ENCODE peak calls at places on chromosome 16, in five cellular contexts. One of them, this sample, is unnamed.

GRCh38 chr16:27367463-27368357 is 34.3 kb upstream of the IL21R start:
- DNase-seq in cardiac muscle cell: peak; percentile 82
- DNase-seq in stomach: peak; percentile 80
- DNase-seq in ascending aorta: peak; percentile 87
- DNase-seq in gastrocnemius medialis: peak; percentile 32
- DNase-seq in this sample: peak; percentile 80

GRCh38 chr16:77905356-77905920 is 116.9 kb upstream of the CLEC3A start:
- DNase-seq in cardiac muscle cell: no peak
- DNase-seq in stomach: no peak
- DNase-seq in ascending aorta: no peak
- DNase-seq in gastrocnemius medialis: no peak
- DNase-seq in this sample: no peak

GRCh38 chr16:79436885-79437284 is 163.7 kb downstream of the MAF start:
- DNase-seq in cardiac muscle cell: no peak
- DNase-seq in stomach: no peak
- DNase-seq in ascending aorta: no peak
- DNase-seq in gastrocnemius medialis: no peak
- DNase-seq in this sample: no peak

GRCh38 chr16:68400083-68400923 is 48.0 kb downstream of the SMPD3 start:
- DNase-seq in cardiac muscle cell: no peak
- DNase-seq in stomach: no peak
- DNase-seq in ascending aorta: no peak
- DNase-seq in gastrocnemius medialis: no peak
- DNase-seq in this sample: no peak

GRCh38 chr16:2842340-2843000 is 12.4 kb downstream of the ZG16B start:
- DNase-seq in cardiac muscle cell: peak; percentile 54
- DNase-seq in stomach: peak; percentile 50
- DNase-seq in ascending aorta: peak; percentile 68
- DNase-seq in gastrocnemius medialis: no peak
- DNase-seq in this sample: peak; percentile 19

GRCh38 chr16:31484491-31485171 is 1.7 kb downstream of the SLC5A2 start:
- DNase-seq in cardiac muscle cell: peak; percentile 36
- DNase-seq in stomach: peak; percentile 74
- DNase-seq in ascending aorta: no peak
- DNase-seq in gastrocnemius medialis: no peak
- DNase-seq in this sample: no peak

GRCh38 chr16:25893332-25893731 is 201.6 kb downstream of the HS3ST4 start:
- DNase-seq in cardiac muscle cell: no peak
- DNase-seq in stomach: no peak
- DNase-seq in ascending aorta: no peak
- DNase-seq in gastrocnemius medialis: no peak
- DNase-seq in this sample: no peak

GRCh38 chr16:53080345-53081031 is 25.7 kb downstream of the CHD9 start:
- DNase-seq in cardiac muscle cell: peak; percentile 90
- DNase-seq in stomach: no peak
- DNase-seq in ascending aorta: peak; percentile 82
- DNase-seq in gastrocnemius medialis: no peak
- DNase-seq in this sample: no peak

GRCh38 chr16:70345840-70346239 is 863 bp upstream of the DDX19A start:
- DNase-seq in cardiac muscle cell: no peak
- DNase-seq in stomach: no peak
- DNase-seq in ascending aorta: no peak
- DNase-seq in gastrocnemius medialis: no peak
- DNase-seq in this sample: no peak

GRCh38 chr16:28821874-28822519 is 802 bp upstream of the ATXN2L start:
- DNase-seq in cardiac muscle cell: no peak
- DNase-seq in stomach: no peak
- DNase-seq in ascending aorta: no peak
- DNase-seq in gastrocnemius medialis: no peak
- DNase-seq in this sample: no peak

GRCh38 chr16:3945751-3946603 is 65.5 kb upstream of the CREBBP start:
- DNase-seq in cardiac muscle cell: peak; percentile 99
- DNase-seq in stomach: peak; percentile 60
- DNase-seq in ascending aorta: peak; percentile 88
- DNase-seq in gastrocnemius medialis: no peak
- DNase-seq in this sample: no peak

GRCh38 chr16:72467157-72467759 is 295.3 kb upstream of the PMFBP1 start:
- DNase-seq in cardiac muscle cell: peak; percentile 71
- DNase-seq in stomach: no peak
- DNase-seq in ascending aorta: no peak
- DNase-seq in gastrocnemius medialis: no peak
- DNase-seq in this sample: no peak

GRCh38 chr16:53865492-53865863 is 161.5 kb downstream of the FTO start:
- DNase-seq in cardiac muscle cell: peak; percentile 66
- DNase-seq in stomach: no peak
- DNase-seq in ascending aorta: no peak
- DNase-seq in gastrocnemius medialis: no peak
- DNase-seq in this sample: no peak

GRCh38 chr16:6861136-6861535 is 471.5 kb upstream of the RBFOX1 start:
- DNase-seq in cardiac muscle cell: no peak
- DNase-seq in stomach: no peak
- DNase-seq in ascending aorta: no peak
- DNase-seq in gastrocnemius medialis: no peak
- DNase-seq in this sample: no peak

GRCh38 chr16:529012-529575 is 1.6 kb downstream of the CAPN15 start:
- DNase-seq in cardiac muscle cell: no peak
- DNase-seq in stomach: no peak
- DNase-seq in ascending aorta: no peak
- DNase-seq in gastrocnemius medialis: no peak
- DNase-seq in this sample: no peak

GRCh38 chr16:58299757-58300349 is 5.0 kb upstream of the PRSS54 start:
- DNase-seq in cardiac muscle cell: peak; percentile 36
- DNase-seq in stomach: peak; percentile 32
- DNase-seq in ascending aorta: no peak
- DNase-seq in gastrocnemius medialis: no peak
- DNase-seq in this sample: no peak

GRCh38 chr16:30108059-30108855 is 5.1 kb downstream of the GDPD3 start:
- DNase-seq in cardiac muscle cell: no peak
- DNase-seq in stomach: no peak
- DNase-seq in ascending aorta: no peak
- DNase-seq in gastrocnemius medialis: no peak
- DNase-seq in this sample: no peak

GRCh38 chr16:66750279-66751134 is 902 bp downstream of the DYNC1LI2 start:
- DNase-seq in cardiac muscle cell: peak; percentile 9
- DNase-seq in stomach: no peak
- DNase-seq in ascending aorta: no peak
- DNase-seq in gastrocnemius medialis: no peak
- DNase-seq in this sample: no peak

GRCh38 chr16:8634991-8635736 is 13.7 kb downstream of the METTL22 start:
- DNase-seq in cardiac muscle cell: peak; percentile 46
- DNase-seq in stomach: no peak
- DNase-seq in ascending aorta: no peak
- DNase-seq in gastrocnemius medialis: no peak
- DNase-seq in this sample: no peak

GRCh38 chr16:12741176-12741575 is 62.5 kb downstream of the CPPED1 start:
- DNase-seq in cardiac muscle cell: no peak
- DNase-seq in stomach: no peak
- DNase-seq in ascending aorta: no peak
- DNase-seq in gastrocnemius medialis: no peak
- DNase-seq in this sample: no peak

GRCh38 chr16:56848955-56849689 is 15.9 kb upstream of the SLC12A3 start:
- DNase-seq in cardiac muscle cell: peak; percentile 69
- DNase-seq in stomach: no peak
- DNase-seq in ascending aorta: peak; percentile 55
- DNase-seq in gastrocnemius medialis: no peak
- DNase-seq in this sample: no peak

GRCh38 chr16:27547851-27548250 is 1.9 kb downstream of the GTF3C1 start:
- DNase-seq in cardiac muscle cell: no peak
- DNase-seq in stomach: no peak
- DNase-seq in ascending aorta: no peak
- DNase-seq in gastrocnemius medialis: no peak
- DNase-seq in this sample: no peak

GRCh38 chr16:3645504-3646347 is 8.8 kb upstream of the DNASE1 start:
- DNase-seq in cardiac muscle cell: peak; percentile 23
- DNase-seq in stomach: peak; percentile 17
- DNase-seq in ascending aorta: peak; percentile 42
- DNase-seq in gastrocnemius medialis: no peak
- DNase-seq in this sample: no peak

GRCh38 chr16:27174007-27174406 is 29.3 kb upstream of the KDM8 start:
- DNase-seq in cardiac muscle cell: no peak
- DNase-seq in stomach: no peak
- DNase-seq in ascending aorta: no peak
- DNase-seq in gastrocnemius medialis: no peak
- DNase-seq in this sample: peak; percentile 45

GRCh38 chr16:67199011-67199807 is at the start of gene ELMO3:
- DNase-seq in cardiac muscle cell: no peak
- DNase-seq in stomach: peak; percentile 86
- DNase-seq in ascending aorta: no peak
- DNase-seq in gastrocnemius medialis: no peak
- DNase-seq in this sample: no peak

GRCh38 chr16:66261826-66262225 is 104.7 kb upstream of the CDH5 start:
- DNase-seq in cardiac muscle cell: no peak
- DNase-seq in stomach: no peak
- DNase-seq in ascending aorta: no peak
- DNase-seq in gastrocnemius medialis: no peak
- DNase-seq in this sample: no peak

GRCh38 chr16:27311897-27312303 is 1.9 kb upstream of the IL4R start:
- DNase-seq in cardiac muscle cell: no peak
- DNase-seq in stomach: no peak
- DNase-seq in ascending aorta: peak; percentile 50
- DNase-seq in gastrocnemius medialis: no peak
- DNase-seq in this sample: no peak

GRCh38 chr16:57039148-57039812 is 49.9 kb downstream of the NLRC5 start:
- DNase-seq in cardiac muscle cell: peak; percentile 93
- DNase-seq in stomach: no peak
- DNase-seq in ascending aorta: no peak
- DNase-seq in gastrocnemius medialis: no peak
- DNase-seq in this sample: no peak

GRCh38 chr16:84732674-84733352 is 33.0 kb downstream of the USP10 start:
- DNase-seq in cardiac muscle cell: no peak
- DNase-seq in stomach: no peak
- DNase-seq in ascending aorta: no peak
- DNase-seq in gastrocnemius medialis: no peak
- DNase-seq in this sample: no peak

GRCh38 chr16:84728853-84729424 is 29.1 kb downstream of the USP10 start:
- DNase-seq in cardiac muscle cell: no peak
- DNase-seq in stomach: no peak
- DNase-seq in ascending aorta: no peak
- DNase-seq in gastrocnemius medialis: no peak
- DNase-seq in this sample: no peak

GRCh38 chr16:84726670-84727467 is 27.1 kb downstream of the USP10 start:
- DNase-seq in cardiac muscle cell: no peak
- DNase-seq in stomach: no peak
- DNase-seq in ascending aorta: no peak
- DNase-seq in gastrocnemius medialis: peak; percentile 14
- DNase-seq in this sample: no peak

GRCh38 chr16:84730406-84731106 is 30.8 kb downstream of the USP10 start:
- DNase-seq in cardiac muscle cell: peak; percentile 93
- DNase-seq in stomach: peak; percentile 63
- DNase-seq in ascending aorta: peak; percentile 82
- DNase-seq in gastrocnemius medialis: peak; percentile 71
- DNase-seq in this sample: no peak

DNA sequence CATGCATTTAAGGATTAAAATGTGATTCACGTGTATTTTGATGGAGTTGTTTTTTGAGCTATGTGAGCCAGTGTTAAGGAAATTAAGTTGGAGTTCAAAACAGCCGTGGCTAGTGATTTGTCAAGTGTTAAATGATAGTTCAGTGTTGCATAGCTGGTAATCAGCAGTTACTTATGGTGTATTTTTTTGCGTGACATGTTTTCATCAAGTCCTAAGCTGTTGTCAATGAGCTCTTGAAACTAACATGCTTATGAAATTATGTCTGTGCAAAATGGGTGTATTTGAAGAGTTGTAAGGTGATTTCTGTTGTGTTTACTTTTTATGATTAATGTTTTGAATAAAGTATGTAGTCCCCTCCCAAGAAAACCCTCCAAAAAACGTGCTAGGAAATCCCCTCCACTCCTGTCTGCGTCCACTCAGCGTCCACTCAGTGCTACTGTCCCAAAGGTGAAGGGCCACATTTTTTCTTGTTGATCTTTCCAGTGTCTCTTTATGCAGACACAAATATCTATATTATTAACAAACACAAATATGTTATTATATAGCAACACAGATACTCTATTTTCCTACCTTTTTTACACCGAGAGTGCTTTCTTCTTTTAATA is 30.0 kb downstream of the USP10 start:
- DNase-seq in cardiac muscle cell: no peak
- DNase-seq in stomach: no peak
- DNase-seq in ascending aorta: no peak
- DNase-seq in gastrocnemius medialis: no peak
- DNase-seq in this sample: no peak
- H3K4me1 ChIP-seq in cardiac muscle cell: peaks cover 23% of the 10 kb centered on the region
- H3K4me1 ChIP-seq in stomach: peaks cover 87% of the 10 kb centered on the region
- H3K4me1 ChIP-seq in ascending aorta: peaks cover 17% of the 10 kb centered on the region
- H3K4me1 ChIP-seq in gastrocnemius medialis: peaks cover 39% of the 10 kb centered on the region
- H3K4me1 ChIP-seq in this sample: peaks cover 5% of the 10 kb centered on the region

GRCh38 chr16:87369796-87370719 is 13.5 kb downstream of the FBXO31 start:
- DNase-seq in cardiac muscle cell: no peak
- DNase-seq in stomach: no peak
- DNase-seq in ascending aorta: no peak
- DNase-seq in gastrocnemius medialis: peak; percentile 31
- DNase-seq in this sample: no peak
- H3K4me1 ChIP-seq in cardiac muscle cell: peaks cover 4% of the 10 kb centered on the region
- H3K4me1 ChIP-seq in stomach: peaks cover 74% of the 10 kb centered on the region
- H3K4me1 ChIP-seq in ascending aorta: peaks cover 4% of the 10 kb centered on the region
- H3K4me1 ChIP-seq in gastrocnemius medialis: peaks cover 70% of the 10 kb centered on the region
- H3K4me1 ChIP-seq in this sample: no peaks in the 10 kb centered on the region

GRCh38 chr16:89038811-89039735 is 54.6 kb upstream of the ACSF3 start:
- DNase-seq in cardiac muscle cell: no peak
- DNase-seq in stomach: no peak
- DNase-seq in ascending aorta: no peak
- DNase-seq in gastrocnemius medialis: no peak
- DNase-seq in this sample: no peak

GRCh38 chr16:89040861-89041570 is 52.6 kb upstream of the ACSF3 start:
- DNase-seq in cardiac muscle cell: no peak
- DNase-seq in stomach: no peak
- DNase-seq in ascending aorta: no peak
- DNase-seq in gastrocnemius medialis: no peak
- DNase-seq in this sample: no peak

GRCh38 chr16:89038221-89038721 is 55.4 kb upstream of the ACSF3 start:
- DNase-seq in cardiac muscle cell: no peak
- DNase-seq in stomach: no peak
- DNase-seq in ascending aorta: no peak
- DNase-seq in gastrocnemius medialis: no peak
- DNase-seq in this sample: no peak

GRCh38 chr16:89040391-89040790 is 53.3 kb upstream of the ACSF3 start:
- DNase-seq in cardiac muscle cell: no peak
- DNase-seq in stomach: no peak
- DNase-seq in ascending aorta: no peak
- DNase-seq in gastrocnemius medialis: no peak
- DNase-seq in this sample: no peak

DNA sequence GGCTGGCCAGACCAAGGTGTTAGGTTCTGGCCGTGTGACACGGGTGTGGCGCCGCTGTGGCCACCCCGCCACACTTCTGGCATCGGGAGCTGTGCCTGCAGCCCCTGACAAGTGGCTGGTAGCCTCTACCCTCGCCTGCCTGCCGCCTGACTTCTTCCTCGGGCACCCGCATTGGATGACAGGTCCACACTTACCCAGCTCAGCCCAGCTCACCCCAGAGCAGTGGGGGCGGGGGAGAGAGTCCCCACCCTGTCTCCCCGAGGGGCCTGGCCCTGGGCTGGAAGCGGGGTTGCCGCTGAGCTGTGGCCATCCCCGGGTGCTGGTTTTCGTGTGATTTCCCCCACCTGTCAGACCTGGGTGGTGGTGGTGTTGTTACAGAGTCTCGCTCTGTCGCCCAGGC is 53.9 kb upstream of the ACSF3 start:
- DNase-seq in cardiac muscle cell: no peak
- DNase-seq in stomach: no peak
- DNase-seq in ascending aorta: no peak
- DNase-seq in gastrocnemius medialis: no peak
- DNase-seq in this sample: no peak
- H3K4me1 ChIP-seq in cardiac muscle cell: no peaks in the 10 kb centered on the region
- H3K4me1 ChIP-seq in stomach: no peaks in the 10 kb centered on the region
- H3K4me1 ChIP-seq in ascending aorta: no peaks in the 10 kb centered on the region
- H3K4me1 ChIP-seq in gastrocnemius medialis: no peaks in the 10 kb centered on the region
- H3K4me1 ChIP-seq in this sample: peaks cover 4% of the 10 kb centered on the region

GRCh38 chr16:75113046-75113491 is 3.5 kb downstream of the LDHD start:
- DNase-seq in cardiac muscle cell: no peak
- DNase-seq in stomach: no peak
- DNase-seq in ascending aorta: no peak
- DNase-seq in gastrocnemius medialis: no peak
- DNase-seq in this sample: no peak
- H3K4me1 ChIP-seq in cardiac muscle cell: peaks cover 19% of the 10 kb centered on the region
- H3K4me1 ChIP-seq in stomach: peaks cover 84% of the 10 kb centered on the region
- H3K4me1 ChIP-seq in ascending aorta: peaks cover 41% of the 10 kb centered on the region
- H3K4me1 ChIP-seq in gastrocnemius medialis: peaks cover 59% of the 10 kb centered on the region
- H3K4me1 ChIP-seq in this sample: peaks cover 33% of the 10 kb centered on the region

This sample was measured in effector memory CD4-positive, alpha-beta T cell.